ENCODE peak calls at places on chromosome 4, in ten cellular contexts. One of them, this sample, is unnamed.

GRCh38 chr4:113101669-113102068 is 52.2 kb downstream of the ANK2 start:
- DNase-seq in breast epithelium: no peak
- DNase-seq in HFF-Myc: no peak
- DNase-seq in cardiac muscle cell: peak
- DNase-seq in tibial nerve: no peak
- DNase-seq in activated B cell treated with CpG ODN at 0.5 μM for 24 hours: no peak
- DNase-seq in OCI-LY7: no peak
- DNase-seq in NB4: no peak
- DNase-seq in kidney epithelial cell: peak
- DNase-seq in prostate gland: no peak
- DNase-seq in this sample: no peak

GRCh38 chr4:62544428-62544827 is 1344.3 kb downstream of the ADGRL3 start:
- DNase-seq in prostate gland: no peak
- DNase-seq in breast epithelium: no peak
- DNase-seq in OCI-LY7: no peak
- DNase-seq in activated B cell treated with CpG ODN at 0.5 μM for 24 hours: no peak
- DNase-seq in HFF-Myc: no peak
- DNase-seq in cardiac muscle cell: peak
- DNase-seq in tibial nerve: no peak
- DNase-seq in kidney epithelial cell: no peak
- DNase-seq in NB4: peak
- DNase-seq in this sample: no peak

GRCh38 chr4:23958749-23959148 is 68.9 kb upstream of the PPARGC1A start:
- DNase-seq in kidney epithelial cell: no peak
- DNase-seq in tibial nerve: no peak
- DNase-seq in HFF-Myc: no peak
- DNase-seq in OCI-LY7: no peak
- DNase-seq in cardiac muscle cell: no peak
- DNase-seq in breast epithelium: no peak
- DNase-seq in activated B cell treated with CpG ODN at 0.5 μM for 24 hours: no peak
- DNase-seq in prostate gland: no peak
- DNase-seq in NB4: no peak
- DNase-seq in this sample: no peak

GRCh38 chr4:107034091-107034698 is 1.9 kb downstream of the DKK2 start:
- DNase-seq in activated B cell treated with CpG ODN at 0.5 μM for 24 hours: no peak
- DNase-seq in HFF-Myc: no peak
- DNase-seq in kidney epithelial cell: no peak
- DNase-seq in prostate gland: peak
- DNase-seq in breast epithelium: no peak
- DNase-seq in cardiac muscle cell: peak
- DNase-seq in NB4: peak
- DNase-seq in OCI-LY7: no peak
- DNase-seq in tibial nerve: peak
- DNase-seq in this sample: no peak

GRCh38 chr4:99824070-99824599 is 7.5 kb downstream of the DAPP1 start:
- DNase-seq in activated B cell treated with CpG ODN at 0.5 μM for 24 hours: no peak
- DNase-seq in HFF-Myc: no peak
- DNase-seq in cardiac muscle cell: no peak
- DNase-seq in prostate gland: no peak
- DNase-seq in breast epithelium: no peak
- DNase-seq in kidney epithelial cell: no peak
- DNase-seq in OCI-LY7: no peak
- DNase-seq in tibial nerve: no peak
- DNase-seq in NB4: no peak
- DNase-seq in this sample: no peak

GRCh38 chr4:34281826-34282225 is 1962.5 kb downstream of the ARAP2 start:
- DNase-seq in activated B cell treated with CpG ODN at 0.5 μM for 24 hours: no peak
- DNase-seq in prostate gland: no peak
- DNase-seq in cardiac muscle cell: no peak
- DNase-seq in kidney epithelial cell: no peak
- DNase-seq in tibial nerve: no peak
- DNase-seq in NB4: no peak
- DNase-seq in HFF-Myc: no peak
- DNase-seq in breast epithelium: no peak
- DNase-seq in OCI-LY7: no peak
- DNase-seq in this sample: no peak

GRCh38 chr4:52588771-52589591 is 70.1 kb downstream of the USP46 start:
- DNase-seq in activated B cell treated with CpG ODN at 0.5 μM for 24 hours: no peak
- DNase-seq in NB4: peak
- DNase-seq in prostate gland: no peak
- DNase-seq in tibial nerve: no peak
- DNase-seq in breast epithelium: peak
- DNase-seq in cardiac muscle cell: peak
- DNase-seq in HFF-Myc: no peak
- DNase-seq in kidney epithelial cell: peak
- DNase-seq in OCI-LY7: no peak
- DNase-seq in this sample: no peak

GRCh38 chr4:112717856-112718255 is 80.9 kb downstream of the LARP7 start:
- DNase-seq in HFF-Myc: no peak
- DNase-seq in tibial nerve: no peak
- DNase-seq in NB4: no peak
- DNase-seq in kidney epithelial cell: no peak
- DNase-seq in breast epithelium: no peak
- DNase-seq in OCI-LY7: peak
- DNase-seq in activated B cell treated with CpG ODN at 0.5 μM for 24 hours: no peak
- DNase-seq in cardiac muscle cell: no peak
- DNase-seq in prostate gland: no peak
- DNase-seq in this sample: no peak

GRCh38 chr4:141023051-141023450 is 110.2 kb downstream of the RNF150 start:
- DNase-seq in NB4: no peak
- DNase-seq in tibial nerve: no peak
- DNase-seq in activated B cell treated with CpG ODN at 0.5 μM for 24 hours: no peak
- DNase-seq in breast epithelium: no peak
- DNase-seq in kidney epithelial cell: no peak
- DNase-seq in prostate gland: no peak
- DNase-seq in cardiac muscle cell: no peak
- DNase-seq in HFF-Myc: no peak
- DNase-seq in OCI-LY7: no peak
- DNase-seq in this sample: no peak

GRCh38 chr4:141020801-141021261 is 112.4 kb downstream of the RNF150 start:
- DNase-seq in breast epithelium: no peak
- DNase-seq in kidney epithelial cell: no peak
- DNase-seq in HFF-Myc: no peak
- DNase-seq in cardiac muscle cell: peak
- DNase-seq in prostate gland: no peak
- DNase-seq in OCI-LY7: no peak
- DNase-seq in tibial nerve: no peak
- DNase-seq in NB4: no peak
- DNase-seq in activated B cell treated with CpG ODN at 0.5 μM for 24 hours: no peak
- DNase-seq in this sample: no peak

GRCh38 chr4:141022221-141022760 is 111.0 kb downstream of the RNF150 start:
- DNase-seq in kidney epithelial cell: no peak
- DNase-seq in activated B cell treated with CpG ODN at 0.5 μM for 24 hours: no peak
- DNase-seq in tibial nerve: no peak
- DNase-seq in cardiac muscle cell: no peak
- DNase-seq in breast epithelium: no peak
- DNase-seq in prostate gland: no peak
- DNase-seq in HFF-Myc: no peak
- DNase-seq in NB4: no peak
- DNase-seq in OCI-LY7: no peak
- DNase-seq in this sample: no peak

GRCh38 chr4:141021397-141022194 is 111.7 kb downstream of the RNF150 start:
- DNase-seq in breast epithelium: no peak
- DNase-seq in NB4: no peak
- DNase-seq in tibial nerve: no peak
- DNase-seq in OCI-LY7: no peak
- DNase-seq in kidney epithelial cell: no peak
- DNase-seq in cardiac muscle cell: no peak
- DNase-seq in prostate gland: no peak
- DNase-seq in activated B cell treated with CpG ODN at 0.5 μM for 24 hours: no peak
- DNase-seq in HFF-Myc: peak
- DNase-seq in this sample: no peak

GRCh38 chr4:141019772-141020171 is 113.5 kb downstream of the RNF150 start:
- DNase-seq in OCI-LY7: no peak
- DNase-seq in NB4: no peak
- DNase-seq in tibial nerve: no peak
- DNase-seq in cardiac muscle cell: no peak
- DNase-seq in kidney epithelial cell: no peak
- DNase-seq in prostate gland: no peak
- DNase-seq in HFF-Myc: no peak
- DNase-seq in activated B cell treated with CpG ODN at 0.5 μM for 24 hours: no peak
- DNase-seq in breast epithelium: no peak
- DNase-seq in this sample: no peak
- TF ChIP-seq CTCF in OCI-LY7: no peak
- TF ChIP-seq CTCF in NB4: no peak
- TF ChIP-seq CTCF in tibial nerve: no peak
- TF ChIP-seq CTCF in cardiac muscle cell: no peak
- TF ChIP-seq CTCF in kidney epithelial cell: no peak
- TF ChIP-seq CTCF in prostate gland: no peak
- TF ChIP-seq CTCF in HFF-Myc: no peak
- TF ChIP-seq CTCF in activated B cell treated with CpG ODN at 0.5 μM for 24 hours: no peak
- TF ChIP-seq CTCF in breast epithelium: no peak
- TF ChIP-seq CTCF in this sample: no peak

GRCh38 chr4:186132577-186133277 is 28.2 kb downstream of the FAM149A start:
- DNase-seq in prostate gland: no peak
- DNase-seq in activated B cell treated with CpG ODN at 0.5 μM for 24 hours: no peak
- DNase-seq in HFF-Myc: no peak
- DNase-seq in cardiac muscle cell: peak
- DNase-seq in OCI-LY7: peak
- DNase-seq in NB4: peak
- DNase-seq in kidney epithelial cell: no peak
- DNase-seq in breast epithelium: no peak
- DNase-seq in tibial nerve: no peak
- DNase-seq in this sample: no peak
- TF ChIP-seq CTCF in prostate gland: no peak
- TF ChIP-seq CTCF in activated B cell treated with CpG ODN at 0.5 μM for 24 hours: no peak
- TF ChIP-seq CTCF in HFF-Myc: no peak
- TF ChIP-seq CTCF in cardiac muscle cell: peak
- TF ChIP-seq CTCF in OCI-LY7: peak
- TF ChIP-seq CTCF in NB4: no peak
- TF ChIP-seq CTCF in kidney epithelial cell: peak
- TF ChIP-seq CTCF in breast epithelium: no peak
- TF ChIP-seq CTCF in tibial nerve: no peak
- TF ChIP-seq CTCF in this sample: peak

GRCh38 chr4:120865985-120866384 is 56.5 kb downstream of the PRDM5 start:
- DNase-seq in NB4: no peak
- DNase-seq in OCI-LY7: peak
- DNase-seq in activated B cell treated with CpG ODN at 0.5 μM for 24 hours: no peak
- DNase-seq in kidney epithelial cell: peak
- DNase-seq in tibial nerve: no peak
- DNase-seq in prostate gland: no peak
- DNase-seq in HFF-Myc: no peak
- DNase-seq in breast epithelium: no peak
- DNase-seq in cardiac muscle cell: no peak
- DNase-seq in this sample: no peak

GRCh38 chr4:120871173-120871572 is 51.4 kb downstream of the PRDM5 start:
- DNase-seq in breast epithelium: no peak
- DNase-seq in OCI-LY7: no peak
- DNase-seq in prostate gland: no peak
- DNase-seq in activated B cell treated with CpG ODN at 0.5 μM for 24 hours: no peak
- DNase-seq in HFF-Myc: no peak
- DNase-seq in NB4: no peak
- DNase-seq in cardiac muscle cell: no peak
- DNase-seq in tibial nerve: no peak
- DNase-seq in kidney epithelial cell: no peak
- DNase-seq in this sample: no peak

GRCh38 chr4:120873554-120873953 is 49.0 kb downstream of the PRDM5 start:
- DNase-seq in kidney epithelial cell: no peak
- DNase-seq in NB4: no peak
- DNase-seq in prostate gland: no peak
- DNase-seq in HFF-Myc: no peak
- DNase-seq in tibial nerve: no peak
- DNase-seq in activated B cell treated with CpG ODN at 0.5 μM for 24 hours: no peak
- DNase-seq in OCI-LY7: no peak
- DNase-seq in breast epithelium: no peak
- DNase-seq in cardiac muscle cell: no peak
- DNase-seq in this sample: no peak

GRCh38 chr4:120869511-120870278 is 52.8 kb downstream of the PRDM5 start:
- DNase-seq in breast epithelium: no peak
- DNase-seq in tibial nerve: no peak
- DNase-seq in OCI-LY7: no peak
- DNase-seq in kidney epithelial cell: no peak
- DNase-seq in cardiac muscle cell: peak
- DNase-seq in activated B cell treated with CpG ODN at 0.5 μM for 24 hours: no peak
- DNase-seq in NB4: no peak
- DNase-seq in prostate gland: peak
- DNase-seq in HFF-Myc: no peak
- DNase-seq in this sample: no peak

DNA sequence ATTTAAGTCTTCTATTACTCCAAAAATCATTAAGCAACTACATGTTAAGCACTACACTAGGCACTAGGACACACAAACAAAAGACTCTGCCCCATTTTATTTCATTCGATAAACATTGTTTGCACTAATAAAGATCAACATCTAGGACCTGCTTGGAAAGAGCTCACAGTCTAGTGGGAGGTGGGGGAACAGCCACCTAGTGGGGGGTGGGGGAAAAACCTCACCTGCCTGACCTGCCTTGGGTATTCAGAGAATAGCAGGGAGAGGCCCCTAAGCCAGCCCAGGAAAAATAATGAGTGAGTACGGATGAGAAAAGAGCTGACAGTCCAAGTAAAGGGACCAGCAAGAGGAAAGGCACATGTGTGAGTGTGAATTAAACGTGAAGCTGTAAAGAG is 52.2 kb downstream of the PRDM5 start:
- DNase-seq in activated B cell treated with CpG ODN at 0.5 μM for 24 hours: no peak
- DNase-seq in tibial nerve: no peak
- DNase-seq in OCI-LY7: peak
- DNase-seq in prostate gland: no peak
- DNase-seq in cardiac muscle cell: no peak
- DNase-seq in breast epithelium: no peak
- DNase-seq in HFF-Myc: no peak
- DNase-seq in NB4: no peak
- DNase-seq in kidney epithelial cell: no peak
- DNase-seq in this sample: no peak
- TF ChIP-seq CTCF in activated B cell treated with CpG ODN at 0.5 μM for 24 hours: no peak
- TF ChIP-seq CTCF in tibial nerve: no peak
- TF ChIP-seq CTCF in OCI-LY7: peak
- TF ChIP-seq CTCF in prostate gland: no peak
- TF ChIP-seq CTCF in cardiac muscle cell: no peak
- TF ChIP-seq CTCF in breast epithelium: no peak
- TF ChIP-seq CTCF in HFF-Myc: peak
- TF ChIP-seq CTCF in NB4: peak
- TF ChIP-seq CTCF in kidney epithelial cell: peak
- TF ChIP-seq CTCF in this sample: no peak

GRCh38 chr4:136636155-136636554 is 896.1 kb downstream of the PCDH18 start:
- DNase-seq in NB4: no peak
- DNase-seq in cardiac muscle cell: no peak
- DNase-seq in tibial nerve: no peak
- DNase-seq in prostate gland: no peak
- DNase-seq in breast epithelium: no peak
- DNase-seq in activated B cell treated with CpG ODN at 0.5 μM for 24 hours: no peak
- DNase-seq in kidney epithelial cell: no peak
- DNase-seq in OCI-LY7: no peak
- DNase-seq in HFF-Myc: no peak
- DNase-seq in this sample: no peak

GRCh38 chr4:136634121-136634520 is 898.2 kb downstream of the PCDH18 start:
- DNase-seq in breast epithelium: no peak
- DNase-seq in cardiac muscle cell: no peak
- DNase-seq in HFF-Myc: no peak
- DNase-seq in NB4: no peak
- DNase-seq in activated B cell treated with CpG ODN at 0.5 μM for 24 hours: no peak
- DNase-seq in prostate gland: no peak
- DNase-seq in kidney epithelial cell: no peak
- DNase-seq in OCI-LY7: no peak
- DNase-seq in tibial nerve: no peak
- DNase-seq in this sample: peak

DNA sequence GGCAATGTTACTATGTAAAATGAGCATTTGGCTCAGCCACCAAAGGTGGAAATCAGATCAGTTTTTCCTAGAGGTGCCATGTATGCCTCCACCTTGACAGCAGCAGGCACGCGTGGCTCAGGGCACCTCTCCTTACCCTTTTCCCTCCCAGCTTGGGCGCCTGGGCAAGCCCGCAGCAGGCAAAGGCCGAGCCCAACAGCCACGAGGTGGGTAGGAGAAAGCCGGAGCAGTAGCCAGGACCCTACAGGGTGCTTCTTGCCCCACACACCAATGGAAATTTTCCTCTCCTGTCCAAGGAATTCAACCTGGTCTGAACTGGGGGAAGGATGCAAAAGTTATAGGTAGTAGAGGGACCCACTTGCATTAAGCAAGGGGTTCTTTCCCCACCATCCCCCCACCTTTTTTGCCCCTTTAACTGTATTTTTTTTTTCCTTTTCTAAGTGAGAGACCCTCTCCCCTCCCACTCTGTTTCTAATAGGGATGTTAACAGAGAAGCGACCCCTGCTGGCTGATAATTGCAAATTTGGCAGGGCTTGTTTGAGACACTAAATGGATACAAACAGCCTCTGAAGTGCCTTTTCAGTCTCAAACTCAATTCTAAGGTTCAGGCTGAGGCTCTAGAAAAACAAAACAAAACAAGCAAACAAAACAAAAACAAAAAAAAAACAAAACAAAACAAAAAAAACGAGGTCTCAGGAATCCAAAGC is 895.1 kb downstream of the PCDH18 start:
- DNase-seq in breast epithelium: no peak
- DNase-seq in activated B cell treated with CpG ODN at 0.5 μM for 24 hours: no peak
- DNase-seq in prostate gland: no peak
- DNase-seq in HFF-Myc: no peak
- DNase-seq in NB4: peak
- DNase-seq in tibial nerve: no peak
- DNase-seq in OCI-LY7: peak
- DNase-seq in cardiac muscle cell: peak
- DNase-seq in kidney epithelial cell: no peak
- DNase-seq in this sample: peak
- TF ChIP-seq CTCF in breast epithelium: no peak
- TF ChIP-seq CTCF in activated B cell treated with CpG ODN at 0.5 μM for 24 hours: no peak
- TF ChIP-seq CTCF in prostate gland: no peak
- TF ChIP-seq CTCF in HFF-Myc: peak
- TF ChIP-seq CTCF in NB4: peak
- TF ChIP-seq CTCF in tibial nerve: no peak
- TF ChIP-seq CTCF in OCI-LY7: peak
- TF ChIP-seq CTCF in cardiac muscle cell: peak
- TF ChIP-seq CTCF in kidney epithelial cell: peak
- TF ChIP-seq CTCF in this sample: peak